ENCODE peak calls at places on chromosomes 2 and 18, in five cellular contexts. One of them, this sample, is unnamed.

GRCh38 chr2:11764359-11764758 is 17.9 kb downstream of the LPIN1 start:
- DNase-seq in right lobe of liver: peak
- DNase-seq in iris pigment epithelial cell: no peak
- DNase-seq in stimulated activated CD4-positive, alpha-beta T cell treated with anti-CD3 and anti-CD28 coated beads, Interleukin-2, amount 100 ng/mL, for 4 hours: no peak
- DNase-seq in A549: no peak
- DNase-seq in this sample: no peak

GRCh38 chr18:60069145-60069544 is 169.3 kb downstream of the PMAIP1 start:
- DNase-seq in right lobe of liver: no peak
- DNase-seq in iris pigment epithelial cell: no peak
- DNase-seq in stimulated activated CD4-positive, alpha-beta T cell treated with anti-CD3 and anti-CD28 coated beads, Interleukin-2, amount 100 ng/mL, for 4 hours: no peak
- DNase-seq in A549: no peak
- DNase-seq in this sample: no peak

GRCh38 chr2:58497189-58497588 is 256.1 kb upstream of the FANCL start:
- DNase-seq in right lobe of liver: no peak
- DNase-seq in iris pigment epithelial cell: peak
- DNase-seq in stimulated activated CD4-positive, alpha-beta T cell treated with anti-CD3 and anti-CD28 coated beads, Interleukin-2, amount 100 ng/mL, for 4 hours: no peak
- DNase-seq in A549: no peak
- DNase-seq in this sample: no peak

GRCh38 chr2:62459106-62459505 is 46.9 kb downstream of the TMEM17 start:
- DNase-seq in right lobe of liver: no peak
- DNase-seq in iris pigment epithelial cell: no peak
- DNase-seq in stimulated activated CD4-positive, alpha-beta T cell treated with anti-CD3 and anti-CD28 coated beads, Interleukin-2, amount 100 ng/mL, for 4 hours: no peak
- DNase-seq in A549: no peak
- DNase-seq in this sample: no peak

GRCh38 chr2:109369671-109370191 is 240.7 kb downstream of the SH3RF3 start:
- DNase-seq in right lobe of liver: no peak
- DNase-seq in iris pigment epithelial cell: no peak
- DNase-seq in stimulated activated CD4-positive, alpha-beta T cell treated with anti-CD3 and anti-CD28 coated beads, Interleukin-2, amount 100 ng/mL, for 4 hours: no peak
- DNase-seq in A549: no peak
- DNase-seq in this sample: no peak

GRCh38 chr2:42569116-42569711 is 782 bp downstream of the MTA3 start:
- DNase-seq in right lobe of liver: no peak
- DNase-seq in iris pigment epithelial cell: peak
- DNase-seq in stimulated activated CD4-positive, alpha-beta T cell treated with anti-CD3 and anti-CD28 coated beads, Interleukin-2, amount 100 ng/mL, for 4 hours: no peak
- DNase-seq in A549: peak
- DNase-seq in this sample: no peak

GRCh38 chr2:24207359-24207758 is 32.5 kb downstream of the FAM228A start:
- DNase-seq in right lobe of liver: no peak
- DNase-seq in iris pigment epithelial cell: no peak
- DNase-seq in stimulated activated CD4-positive, alpha-beta T cell treated with anti-CD3 and anti-CD28 coated beads, Interleukin-2, amount 100 ng/mL, for 4 hours: no peak
- DNase-seq in A549: no peak
- DNase-seq in this sample: no peak

GRCh38 chr2:140580799-140581198 is 1550.0 kb downstream of the LRP1B start:
- DNase-seq in right lobe of liver: no peak
- DNase-seq in iris pigment epithelial cell: peak
- DNase-seq in stimulated activated CD4-positive, alpha-beta T cell treated with anti-CD3 and anti-CD28 coated beads, Interleukin-2, amount 100 ng/mL, for 4 hours: no peak
- DNase-seq in A549: no peak
- DNase-seq in this sample: no peak

GRCh38 chr2:20501974-20502373 is 55.1 kb downstream of the RHOB start:
- DNase-seq in right lobe of liver: no peak
- DNase-seq in iris pigment epithelial cell: peak
- DNase-seq in stimulated activated CD4-positive, alpha-beta T cell treated with anti-CD3 and anti-CD28 coated beads, Interleukin-2, amount 100 ng/mL, for 4 hours: no peak
- DNase-seq in A549: peak
- DNase-seq in this sample: peak

GRCh38 chr2:146317959-146318358 is 1526.9 kb upstream of the ACVR2A start:
- DNase-seq in right lobe of liver: no peak
- DNase-seq in iris pigment epithelial cell: peak
- DNase-seq in stimulated activated CD4-positive, alpha-beta T cell treated with anti-CD3 and anti-CD28 coated beads, Interleukin-2, amount 100 ng/mL, for 4 hours: no peak
- DNase-seq in A549: no peak
- DNase-seq in this sample: no peak

GRCh38 chr2:218782529-218782845 is 540 bp downstream of the CYP27A1 start:
- DNase-seq in right lobe of liver: no peak
- DNase-seq in iris pigment epithelial cell: peak
- DNase-seq in stimulated activated CD4-positive, alpha-beta T cell treated with anti-CD3 and anti-CD28 coated beads, Interleukin-2, amount 100 ng/mL, for 4 hours: no peak
- DNase-seq in A549: no peak
- DNase-seq in this sample: no peak

This sample was measured in HFF-Myc.